ENCODE peak calls at places on chromosomes 3 and 15, in seven cellular contexts. F, I, T, L, S, Q and B are unnamed samples.

GRCh38 chr15:29680806-29681485 is 141.3 kb downstream of the TJP1 start:
- DNase-seq in F (no peak), I (no peak), T (no peak), L (no peak), S (no peak), Q (no peak), B (no peak)

GRCh38 chr15:93261845-93262244 is 172.8 kb upstream of the RGMA start:
- DNase-seq in F (no peak), I (no peak), T (no peak), L (no peak), S (no peak), Q (no peak), B (no peak)

GRCh38 chr3:195147649-195148121 is 123.3 kb downstream of the XXYLT1 start:
- DNase-seq in F (peak), I (no peak), T (no peak), L (peak), S (no peak), Q (no peak), B (no peak)

GRCh38 chr3:9204253-9205005 is 45.0 kb downstream of the SRGAP3 start:
- DNase-seq in F (no peak), I (no peak), T (peak), L (no peak), S (no peak), Q (no peak), B (no peak)

GRCh38 chr3:125010393-125010792 is 45.4 kb downstream of the HEG1 start:
- DNase-seq in F (no peak), I (no peak), T (no peak), L (no peak), S (no peak), Q (no peak), B (no peak)

GRCh38 chr3:105362021-105362665 is 4.6 kb upstream of the ALCAM start:
- DNase-seq in F (peak), I (no peak), T (no peak), L (peak), S (no peak), Q (peak), B (no peak)

GRCh38 chr15:66740802-66741201 is 38.8 kb downstream of the SMAD6 start:
- DNase-seq in F (peak), I (no peak), T (no peak), L (no peak), S (no peak), Q (peak), B (no peak)

GRCh38 chr3:21750831-21751391 is at the start of gene ZNF385D:
- DNase-seq in F (peak), I (no peak), T (no peak), L (no peak), S (no peak), Q (peak), B (no peak)

GRCh38 chr3:195259146-195259563 is 11.8 kb downstream of the XXYLT1 start:
- DNase-seq in F (no peak), I (no peak), T (no peak), L (no peak), S (no peak), Q (peak), B (no peak)

GRCh38 chr3:100103558-100104441 is 10.5 kb downstream of the FILIP1L start:
- DNase-seq in F (no peak), I (peak), T (no peak), L (no peak), S (no peak), Q (peak), B (no peak)

GRCh38 chr15:100291106-100291505 is 50.7 kb downstream of the ADAMTS17 start:
- DNase-seq in F (no peak), I (no peak), T (no peak), L (peak), S (no peak), Q (peak), B (no peak)

GRCh38 chr3:182083112-182083511 is 371.4 kb downstream of the SOX2 start:
- DNase-seq in F (no peak), I (no peak), T (no peak), L (peak), S (no peak), Q (no peak), B (no peak)

GRCh38 chr3:161559177-161559998 is 62.8 kb downstream of the OTOL1 start:
- DNase-seq in F (peak), I (no peak), T (peak), L (peak), S (no peak), Q (peak), B (no peak)

GRCh38 chr3:192354687-192355086 is 372.7 kb downstream of the FGF12 start:
- DNase-seq in F (no peak), I (no peak), T (no peak), L (no peak), S (no peak), Q (no peak), B (no peak)

GRCh38 chr15:36644156-36644896 is 64.9 kb downstream of the CDIN1 start:
- DNase-seq in F (no peak), I (no peak), T (no peak), L (no peak), S (no peak), Q (no peak), B (no peak)

GRCh38 chr3:154684021-154684420 is 254.0 kb upstream of the GPR149 start:
- DNase-seq in F (no peak), I (no peak), T (no peak), L (no peak), S (no peak), Q (no peak), B (no peak)